ENCODE peak calls at places on chromosomes 11 and 22, in five cellular contexts. S, I, T, L and K are unnamed samples.

GRCh38 chr11:65786786-65787636 is at the start of gene OVOL1:
- DNase-seq in S (no peak), I (peak), T (no peak), L (no peak), K (peak)

GRCh38 chr11:123760894-123761293 is 6.6 kb upstream of the OR6X1 start:
- DNase-seq in S (peak), L (no peak), I (no peak), T (no peak), K (no peak)

GRCh38 chr11:34599406-34599901 is 21.4 kb upstream of the EHF start:
- DNase-seq in S (no peak), L (peak), T (peak), I (no peak), K (no peak)

GRCh38 chr11:86706341-86707131 is 34.1 kb upstream of the ME3 start:
- DNase-seq in S (no peak), T (peak), L (peak), I (no peak), K (no peak)

GRCh38 chr22:49632199-49633009 is 195.3 kb downstream of the BRD1 start:
- DNase-seq in L (peak), S (no peak), I (peak), T (no peak), K (peak)

GRCh38 chr11:1199689-1200610 is 22.9 kb upstream of the MUC5B start:
- DNase-seq in I (no peak), L (no peak), T (peak), S (no peak), K (peak)

GRCh38 chr11:62418136-62418535 is 697 bp upstream of the SCGB1A1 start:
- DNase-seq in I (no peak), L (no peak), T (peak), S (no peak), K (no peak)

GRCh38 chr22:36334838-36335603 is 52.7 kb downstream of the MYH9 start:
- DNase-seq in I (no peak), T (peak), L (no peak), S (no peak), K (no peak)

GRCh38 chr22:37442537-37442936 is 15.3 kb upstream of the ELFN2 start:
- DNase-seq in T (no peak), S (no peak), L (peak), I (no peak), K (no peak)

GRCh38 chr11:62709262-62710000 is 2.0 kb downstream of the GNG3 start:
- DNase-seq in L (no peak), T (peak), S (peak), I (peak), K (peak)

GRCh38 chr22:35150163-35151107 is 84.5 kb downstream of the ISX start:
- DNase-seq in T (peak), L (peak), S (no peak), I (peak), K (peak)

GRCh38 chr11:95563859-95564258 is 225.7 kb downstream of the FAM76B start:
- DNase-seq in L (no peak), T (no peak), I (no peak), S (no peak), K (no peak)

GRCh38 chr11:94271885-94272372 is 32.5 kb upstream of the IZUMO1R start:
- DNase-seq in L (no peak), S (peak), T (no peak), I (no peak), K (no peak)

GRCh38 chr11:17939542-17939941 is 73.3 kb downstream of the SERGEF start:
- DNase-seq in L (no peak), I (no peak), S (no peak), T (no peak), K (no peak)
- TF ChIP-seq ATF3 in L (no peak), I (no peak), S (no peak), T (no peak), K (no peak)

DNA sequence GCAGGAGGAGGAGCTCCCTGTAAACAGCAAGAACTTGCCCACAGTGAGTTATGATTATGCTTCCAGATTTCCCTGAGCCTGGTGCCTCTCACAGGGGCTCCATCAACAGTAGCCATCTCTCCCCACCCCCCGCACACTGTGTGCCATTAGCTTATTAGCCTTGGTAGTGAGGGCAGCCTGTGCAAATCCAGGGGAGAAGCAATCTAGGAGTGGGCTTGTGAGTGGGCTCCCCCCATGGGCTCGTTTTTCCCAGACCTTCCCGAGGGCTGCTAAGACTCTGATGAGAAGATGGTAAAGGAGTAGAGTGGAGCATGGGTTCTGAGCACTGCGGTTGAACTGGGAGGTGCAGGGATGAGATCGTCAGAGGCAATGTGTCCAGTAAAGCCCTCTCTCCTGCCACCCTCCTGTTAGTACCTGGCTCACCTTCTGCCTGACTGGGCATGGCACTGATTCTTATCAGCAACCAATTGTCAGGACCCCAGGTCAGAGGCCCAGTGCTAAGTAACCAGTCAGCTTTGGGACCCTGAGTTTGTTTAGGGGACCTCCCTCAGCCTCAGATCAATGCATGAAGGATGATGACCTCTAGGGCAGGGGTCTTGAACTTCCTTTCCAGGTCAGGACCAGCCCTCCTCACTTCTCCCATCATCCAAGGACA is 38.4 kb upstream of the TP53I11 start:
- DNase-seq in T (no peak), L (no peak), S (no peak), I (no peak), K (no peak)
- TF ChIP-seq ATF2 in T (no peak), L (no peak), S (no peak), I (no peak), K (no peak)

GRCh38 chr11:69881467-69882269 is 62.5 kb upstream of the FGF3 start:
- DNase-seq in S (no peak), I (peak), L (no peak), T (peak), K (peak)
- TF ChIP-seq ATF3 in S (no peak), I (no peak), L (no peak), T (no peak), K (no peak)

DNA sequence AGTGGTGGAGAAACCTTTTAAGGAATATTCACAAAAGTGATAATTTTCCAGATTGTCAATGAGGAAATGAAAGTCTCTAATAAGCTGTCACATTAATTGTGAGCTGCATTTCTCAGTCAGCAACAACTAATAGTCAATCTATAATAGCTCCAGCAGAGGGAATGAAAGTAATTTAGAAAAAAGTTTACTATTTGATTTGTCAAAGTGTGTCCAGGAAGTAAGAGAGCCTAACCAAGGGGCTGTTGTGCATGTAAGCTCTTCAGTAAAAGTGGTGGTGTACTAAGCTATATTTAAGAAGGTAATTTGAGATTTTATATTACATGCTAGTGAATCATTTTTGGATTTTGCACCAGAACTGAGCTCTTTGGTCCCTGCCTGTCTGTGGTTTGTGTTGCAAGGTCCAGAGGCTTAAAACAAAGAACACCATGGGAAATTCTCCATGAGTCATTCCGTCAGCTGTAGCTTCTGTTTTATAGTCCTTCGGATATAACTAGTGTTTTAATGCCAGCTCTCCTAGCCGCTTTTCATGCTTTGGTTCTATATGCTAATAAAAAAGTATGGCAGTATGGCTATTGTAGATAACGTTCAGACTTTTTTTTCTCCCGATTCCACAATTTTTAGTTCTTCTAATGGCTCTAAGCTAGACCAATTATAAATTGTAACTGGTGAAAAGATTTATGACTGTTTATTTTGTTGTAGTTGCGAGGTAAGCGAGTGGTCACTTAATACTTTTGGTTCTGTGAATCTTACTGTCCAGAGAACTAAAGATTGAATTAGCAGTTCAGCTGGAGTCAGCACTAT is 64.6 kb downstream of the ARHGEF12 start:
- DNase-seq in L (peak), S (peak), T (peak), I (no peak), K (no peak)
- TF ChIP-seq ATF2 in L (peak), S (peak), T (no peak), I (no peak), K (no peak)

DNA sequence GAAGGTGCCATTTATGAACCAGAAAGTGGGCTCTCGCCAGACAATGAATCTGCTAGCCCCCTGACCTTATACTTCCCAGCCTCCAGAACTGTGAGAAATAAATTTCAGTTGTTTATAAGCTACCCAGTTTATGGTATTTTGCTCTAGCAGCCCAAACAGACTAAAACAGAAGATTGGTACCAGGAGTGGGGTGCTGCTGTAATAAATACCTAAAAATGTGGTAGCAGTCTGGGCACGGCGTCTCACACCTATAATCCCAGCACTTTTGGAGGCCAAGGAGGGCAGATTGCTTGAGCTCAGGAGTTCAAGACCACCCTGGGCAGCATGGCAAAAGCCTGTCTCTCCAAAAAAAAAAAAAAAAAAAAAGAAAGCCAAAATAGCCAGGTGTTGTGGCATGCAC is 21.3 kb downstream of the TECTA start:
- DNase-seq in S (no peak), L (no peak), I (no peak), T (no peak), K (no peak)
- TF ChIP-seq ATF3 in S (no peak), L (no peak), I (no peak), T (no peak), K (no peak)

GRCh38 chr11:67027943-67028542 is 5.1 kb downstream of the SYT12 start:
- DNase-seq in L (no peak), S (peak), T (no peak), I (no peak), K (no peak)
- TF ChIP-seq ATF2 in L (no peak), S (peak), T (no peak), I (no peak), K (no peak)

GRCh38 chr11:22787565-22788162 is 41.9 kb downstream of the SVIP start:
- DNase-seq in S (no peak), L (peak), I (no peak), T (peak), K (no peak)
- TF ChIP-seq ATF3 in S (no peak), L (no peak), I (no peak), T (no peak), K (no peak)

GRCh38 chr11:117866526-117866925 is 9.9 kb downstream of the FXYD6 start:
- DNase-seq in T (no peak), S (no peak), L (no peak), I (peak), K (no peak)

GRCh38 chr11:117870176-117870952 is 6.1 kb downstream of the FXYD6 start:
- DNase-seq in L (no peak), S (no peak), I (no peak), T (no peak), K (no peak)

GRCh38 chr11:117868088-117868487 is 8.4 kb downstream of the FXYD6 start:
- DNase-seq in I (no peak), L (no peak), T (no peak), S (no peak), K (no peak)

GRCh38 chr11:117871160-117871559 is 5.3 kb downstream of the FXYD6 start:
- DNase-seq in T (no peak), S (no peak), L (no peak), I (no peak), K (no peak)

DNA sequence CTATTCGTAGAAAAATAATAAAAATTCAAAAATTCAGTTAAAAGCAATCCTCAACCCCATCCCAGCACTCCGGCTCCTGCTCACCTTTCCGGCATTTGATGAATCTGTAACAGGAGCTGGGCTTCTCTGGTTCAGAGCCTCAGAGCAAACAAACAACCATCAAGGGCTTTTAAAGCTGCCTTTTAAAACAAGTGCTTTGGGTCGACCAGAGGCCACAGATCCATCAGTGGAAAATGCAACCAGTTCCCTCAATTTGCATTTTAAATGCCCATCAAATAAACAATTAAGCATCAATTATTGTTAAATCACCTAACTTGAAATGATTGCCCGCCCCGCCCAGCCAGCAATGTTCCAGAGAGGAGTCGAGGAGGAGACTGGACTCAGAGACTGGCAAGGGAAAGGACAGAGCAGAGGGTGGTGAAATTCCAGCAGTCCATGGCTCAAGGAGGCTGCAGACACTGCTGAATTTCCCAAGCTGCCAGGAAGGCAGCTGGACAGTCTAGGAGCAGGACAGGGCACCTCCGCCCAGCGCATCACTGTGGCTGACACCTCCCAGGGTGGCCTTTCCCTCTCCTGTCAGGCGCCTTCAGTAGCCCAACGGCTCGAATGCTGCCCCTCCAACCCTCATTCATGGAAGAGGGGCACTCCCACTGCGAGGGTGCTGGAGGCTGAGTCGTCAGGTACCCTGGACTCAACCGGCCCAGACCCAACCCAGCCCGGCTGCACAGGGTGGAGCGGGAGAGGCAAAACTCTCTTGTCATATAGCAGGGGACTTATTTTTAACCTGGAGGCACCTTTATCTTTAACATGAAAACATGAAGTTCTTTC is 7.4 kb downstream of the FXYD6 start:
- DNase-seq in L (no peak), S (no peak), T (no peak), I (no peak), K (no peak)
- TF ChIP-seq ATF2 in L (no peak), S (no peak), T (no peak), I (no peak), K (no peak)

GRCh38 chr22:39592104-39593060 is 21.8 kb downstream of the CACNA1I start:
- DNase-seq in S (no peak), I (no peak), L (no peak), T (no peak), K (no peak)

GRCh38 chr22:39593931-39594285 is 23.4 kb downstream of the CACNA1I start:
- DNase-seq in T (no peak), I (no peak), S (no peak), L (no peak), K (no peak)

GRCh38 chr22:39594411-39594810 is 23.9 kb downstream of the CACNA1I start:
- DNase-seq in L (no peak), S (no peak), I (no peak), T (no peak), K (no peak)

GRCh38 chr22:39593061-39593930 is 22.7 kb downstream of the CACNA1I start:
- DNase-seq in I (no peak), T (no peak), S (no peak), L (no peak), K (no peak)

DNA sequence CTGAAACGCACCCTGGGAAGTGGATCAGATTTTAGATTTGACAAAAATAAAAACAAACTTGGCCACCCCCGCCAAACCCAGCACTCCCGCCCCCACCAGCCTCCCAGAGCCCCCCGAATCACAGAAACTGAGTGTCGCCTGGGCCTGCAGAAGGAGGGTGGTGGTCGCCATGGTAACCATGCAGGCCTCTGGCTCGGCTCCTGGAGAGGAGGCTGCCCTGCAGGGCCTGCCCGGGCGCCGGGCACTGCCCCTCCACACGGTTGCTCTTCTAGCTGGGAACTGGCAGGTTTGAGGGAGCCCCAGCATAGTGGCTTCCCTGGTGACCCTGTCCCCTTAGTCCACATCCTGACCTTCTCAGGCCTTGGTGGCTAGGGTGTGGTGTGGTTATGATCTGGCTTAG is 19.3 kb downstream of the CACNA1I start:
- DNase-seq in I (no peak), T (no peak), L (no peak), S (no peak), K (no peak)
- TF ChIP-seq ATF3 in I (no peak), T (no peak), L (no peak), S (no peak), K (no peak)